ENCODE peak calls at places on chromosomes 16 and 17, in eight cellular contexts. M is small intestine; I is esophagus squamous epithelium; F is kidney; C is esophagus muscularis mucosa; J is body of pancreas; A is CD8-positive, alpha-beta T cell; O is Karpas-422. Z is an unnamed sample.

GRCh38 chr17:71188811-71189492 is 931.9 kb upstream of the SOX9 start:
- DNase-seq in M (no peak), C (no peak), J (no peak), F (no peak), I (no peak), O (no peak), A (no peak), Z (no peak)

GRCh38 chr16:86578056-86578455 is 293 bp upstream of the FOXL1 start:
- DNase-seq in M (no peak), J (no peak), C (no peak), A (no peak), F (no peak), O (no peak), I (no peak), Z (no peak)

GRCh38 chr17:15893333-15894024 is 51.5 kb upstream of the ADORA2B start:
- DNase-seq in O (no peak), C (no peak), F (no peak), I (no peak), A (no peak), J (no peak), M (no peak), Z (peak)

GRCh38 chr17:82640046-82640445 is 8.2 kb downstream of the WDR45B start:
- DNase-seq in C (no peak), M (no peak), F (peak), J (no peak), I (no peak), O (no peak), A (no peak), Z (no peak)

GRCh38 chr17:30996481-30996880 is 25.6 kb downstream of the RNF135 start:
- DNase-seq in F (no peak), A (no peak), I (no peak), M (peak), O (no peak), C (no peak), J (no peak), Z (no peak)

GRCh38 chr17:60167095-60167741 is 17.4 kb downstream of the CA4 start:
- DNase-seq in C (no peak), I (no peak), J (peak), M (peak), F (no peak), O (no peak), A (no peak), Z (no peak)

GRCh38 chr17:57313276-57313835 is 57.0 kb downstream of the MSI2 start:
- DNase-seq in A (no peak), O (no peak), J (no peak), I (no peak), F (no peak), M (no peak), C (no peak), Z (no peak)

GRCh38 chr16:57042157-57043111 is 49.9 kb upstream of the CPNE2 start:
- DNase-seq in C (no peak), F (no peak), J (no peak), M (no peak), I (no peak), A (peak), O (peak), Z (no peak)

GRCh38 chr17:82440377-82440981 is 10.1 kb downstream of the CYBC1 start:
- DNase-seq in I (no peak), J (no peak), M (no peak), F (no peak), C (no peak), A (no peak), O (peak), Z (no peak)

GRCh38 chr17:5194346-5194745 is 2.7 kb upstream of the ZNF594 start:
- DNase-seq in J (no peak), O (no peak), A (no peak), M (no peak), F (no peak), I (no peak), C (no peak), Z (no peak)

GRCh38 chr17:74119960-74120359 is 83.5 kb upstream of the RPL38 start:
- DNase-seq in J (no peak), A (no peak), O (no peak), C (no peak), F (peak), M (no peak), I (no peak), Z (no peak)

GRCh38 chr17:68709995-68710780 is 109.0 kb upstream of the FAM20A start:
- DNase-seq in O (no peak), F (no peak), I (no peak), M (no peak), J (no peak), C (no peak), A (no peak), Z (peak)

GRCh38 chr16:84614914-84615813 is 2.7 kb downstream of the COTL1 start:
- DNase-seq in I (no peak), C (no peak), F (peak), A (no peak), M (peak), O (no peak), J (no peak), Z (no peak)

GRCh38 chr16:4309102-4309832 is 6.6 kb upstream of the GLIS2 start:
- DNase-seq in A (no peak), O (no peak), J (peak), M (no peak), I (no peak), F (no peak), C (no peak), Z (no peak)

GRCh38 chr16:8866118-8866883 is 2.5 kb downstream of the CARHSP1 start:
- DNase-seq in O (no peak), M (peak), A (no peak), J (no peak), F (peak), I (no peak), C (no peak), Z (peak)

GRCh38 chr16:66603537-66604375 is 748 bp upstream of the CMTM3 start:
- DNase-seq in M (peak), O (peak), J (no peak), I (no peak), A (peak), F (peak), C (no peak), Z (peak)

GRCh38 chr17:70059076-70059475 is 15.9 kb upstream of the KCNJ16 start:
- DNase-seq in C (no peak), A (no peak), O (no peak), F (no peak), J (no peak), M (no peak), I (no peak), Z (no peak)

GRCh38 chr16:30805370-30806169 is 18.6 kb upstream of the ZNF629 start:
- DNase-seq in O (no peak), M (peak), C (peak), F (peak), J (peak), I (no peak), A (peak), Z (peak)

GRCh38 chr16:51813609-51814008 is 662.5 kb upstream of the SALL1 start:
- DNase-seq in C (no peak), O (no peak), F (no peak), J (no peak), A (no peak), M (no peak), I (no peak), Z (no peak)

GRCh38 chr16:57960310-57960709 is 10.6 kb downstream of the CNGB1 start:
- DNase-seq in O (no peak), A (no peak), M (no peak), C (no peak), J (no peak), I (no peak), F (no peak), Z (no peak)

GRCh38 chr17:4530799-4531730 is 24.1 kb downstream of the MYBBP1A start:
- DNase-seq in M (no peak), O (peak), F (no peak), C (no peak), A (no peak), I (no peak), J (no peak), Z (peak)

GRCh38 chr16:46857261-46857962 is 26.4 kb upstream of the C16orf87 start:
- DNase-seq in J (peak), F (no peak), C (no peak), A (no peak), O (peak), M (peak), I (no peak), Z (peak)

GRCh38 chr16:79269211-79269863 is 331.2 kb downstream of the MAF start:
- DNase-seq in F (no peak), A (no peak), M (no peak), J (no peak), C (no peak), O (no peak), I (no peak), Z (no peak)

GRCh38 chr16:56047307-56048234 is 143.7 kb upstream of the GNAO1 start:
- DNase-seq in F (no peak), C (peak), J (no peak), I (no peak), A (no peak), O (no peak), M (no peak), Z (peak)

GRCh38 chr16:54446639-54447038 is 160.1 kb upstream of the IRX3 start:
- DNase-seq in J (no peak), M (no peak), C (no peak), F (peak), I (no peak), O (no peak), A (no peak), Z (no peak)

GRCh38 chr17:62064791-62065563 is at the start of gene MED13:
- DNase-seq in M (peak), F (peak), I (no peak), C (peak), J (peak), A (peak), O (peak), Z (peak)

GRCh38 chr17:57519199-57519598 is 225.9 kb downstream of the CCDC182 start:
- DNase-seq in M (no peak), J (no peak), A (no peak), C (no peak), I (no peak), O (no peak), F (peak), Z (peak)

GRCh38 chr17:9308069-9308468 is 267.6 kb downstream of the STX8 start:
- DNase-seq in I (no peak), F (no peak), A (no peak), C (no peak), O (no peak), M (no peak), J (no peak), Z (no peak)

GRCh38 chr16:75909746-75910145 is 183.5 kb upstream of the CPHXL start:
- DNase-seq in M (no peak), J (no peak), O (no peak), C (no peak), A (no peak), I (no peak), F (no peak), Z (no peak)

GRCh38 chr17:63930951-63931575 is 1.1 kb downstream of the CD79B start:
- DNase-seq in A (peak), M (peak), C (no peak), I (no peak), J (no peak), O (peak), F (peak), Z (peak)

GRCh38 chr16:82773018-82773417 is 146.2 kb downstream of the CDH13 start:
- DNase-seq in C (no peak), M (no peak), I (no peak), F (no peak), O (no peak), J (no peak), A (no peak), Z (peak)

GRCh38 chr17:1713878-1714487 is 3.8 kb upstream of the TLCD2 start:
- DNase-seq in M (peak), A (no peak), I (no peak), C (no peak), O (no peak), J (peak), F (no peak), Z (peak)

GRCh38 chr17:4393806-4394205 is 27.3 kb upstream of the UBE2G1 start:
- DNase-seq in F (no peak), C (no peak), A (no peak), O (no peak), J (no peak), I (no peak), M (no peak), Z (no peak)

GRCh38 chr17:12568358-12569251 is 97.1 kb upstream of the MYOCD start:
- DNase-seq in I (no peak), C (no peak), F (no peak), A (no peak), J (no peak), O (no peak), M (no peak), Z (no peak)

GRCh38 chr17:38742431-38743308 is 5.5 kb downstream of the PCGF2 start:
- DNase-seq in A (no peak), J (peak), M (peak), C (no peak), O (no peak), I (no peak), F (no peak), Z (peak)

DNA sequence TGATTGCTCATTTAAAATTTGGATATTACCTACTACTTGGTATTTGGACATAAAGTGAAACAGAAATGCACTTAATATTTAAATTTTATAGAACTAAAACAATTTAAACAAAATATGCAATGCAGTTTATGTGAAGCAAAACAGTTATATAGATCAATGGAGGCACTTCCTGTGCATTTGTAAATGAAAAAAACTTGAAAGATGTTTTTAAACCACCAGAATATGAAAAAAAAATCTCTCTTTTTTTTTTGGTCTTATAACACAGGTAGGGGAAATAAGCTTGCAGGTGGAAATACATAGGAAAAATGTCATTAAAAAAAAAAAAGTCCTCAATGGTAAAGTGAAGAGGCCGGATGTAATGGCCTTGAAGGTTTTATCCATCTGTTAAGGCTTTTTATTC is 180.2 kb upstream of the AXIN2 start:
- DNase-seq in J (no peak), C (no peak), M (no peak), I (no peak), F (no peak), A (no peak), O (no peak), Z (no peak)
- H3K4me3 ChIP-seq in J (no peak), C (no peak), M (no peak), I (no peak), F (no peak), A (no peak), O (no peak), Z (no peak)

GRCh38 chr17:54899721-54900456 is 763 bp upstream of the TOM1L1 start:
- DNase-seq in F (no peak), A (no peak), I (no peak), O (no peak), J (no peak), C (no peak), M (peak), Z (no peak)
- H3K4me3 ChIP-seq in F (no peak), A (no peak), I (peak), O (no peak), J (no peak), C (peak), M (no peak), Z (peak)

DNA sequence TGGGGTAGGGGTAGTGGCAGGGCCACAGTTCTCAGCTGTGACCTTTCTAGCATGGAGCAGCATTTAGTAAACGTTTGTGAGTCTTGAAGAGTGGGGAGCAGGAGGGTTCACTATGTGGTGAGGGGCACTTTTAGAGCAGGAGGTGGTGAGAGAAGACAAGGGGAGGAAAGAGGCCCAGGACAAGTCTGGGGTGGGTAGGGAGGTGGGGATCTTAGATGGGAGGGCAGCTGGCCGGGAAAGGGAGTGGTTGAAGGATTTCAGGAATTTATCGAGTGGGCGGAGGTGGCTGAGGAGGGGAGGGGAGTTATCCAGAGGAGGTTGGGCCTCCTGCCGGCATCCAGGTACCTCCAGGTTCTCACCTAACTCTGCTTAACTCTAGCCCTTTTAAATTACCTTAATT is 1.9 kb downstream of the CLEC16A start:
- DNase-seq in O (no peak), A (no peak), C (no peak), F (no peak), I (no peak), J (no peak), M (no peak), Z (no peak)
- H3K4me3 ChIP-seq in O (no peak), A (no peak), C (no peak), F (peak), I (peak), J (no peak), M (peak), Z (no peak)

GRCh38 chr17:7989781-7990655 is 12.4 kb upstream of the GUCY2D start:
- DNase-seq in O (peak), M (peak), F (peak), J (peak), C (peak), I (peak), A (peak), Z (peak)
- H3K4me3 ChIP-seq in O (peak), M (peak), F (peak), J (no peak), C (peak), I (peak), A (peak), Z (peak)

GRCh38 chr16:89053725-89054029 is 40.0 kb upstream of the ACSF3 start:
- DNase-seq in F (no peak), M (no peak), A (no peak), J (no peak), O (no peak), C (no peak), I (no peak), Z (no peak)

GRCh38 chr16:89051521-89052166 is 42.0 kb upstream of the ACSF3 start:
- DNase-seq in I (no peak), A (no peak), M (no peak), O (no peak), J (no peak), F (peak), C (no peak), Z (no peak)

GRCh38 chr16:89054261-89054661 is 39.4 kb upstream of the ACSF3 start:
- DNase-seq in F (no peak), J (no peak), I (no peak), O (peak), C (no peak), A (no peak), M (no peak), Z (no peak)

GRCh38 chr16:89052191-89052787 is 41.4 kb upstream of the ACSF3 start:
- DNase-seq in M (no peak), I (no peak), A (no peak), C (no peak), F (peak), O (no peak), J (no peak), Z (no peak)

GRCh38 chr16:89052824-89053724 is 40.6 kb upstream of the ACSF3 start:
- DNase-seq in C (no peak), O (no peak), F (peak), A (no peak), J (no peak), I (no peak), M (peak), Z (no peak)
- H3K4me3 ChIP-seq in C (peak), O (no peak), F (no peak), A (no peak), J (no peak), I (peak), M (peak), Z (no peak)

DNA sequence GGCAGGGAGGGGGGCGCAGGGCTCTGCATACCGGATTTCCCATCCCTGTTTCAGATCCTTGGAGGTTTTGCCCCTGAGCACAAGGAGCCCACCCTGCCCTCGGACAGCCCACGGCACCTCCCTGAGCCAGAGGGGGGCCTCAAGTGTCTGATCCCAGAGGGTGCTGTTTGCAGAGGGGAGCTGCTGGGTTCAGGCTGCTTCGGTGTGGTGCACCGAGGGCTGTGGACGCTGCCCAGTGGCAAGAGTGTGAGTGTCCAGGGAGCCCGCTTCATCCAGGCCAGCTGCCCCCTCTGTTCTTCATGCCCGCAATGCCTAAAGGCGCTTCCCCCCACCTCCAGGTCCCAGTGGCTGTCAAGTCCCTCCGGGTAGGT is 2.5 kb downstream of the TNK1 start:
- DNase-seq in O (no peak), M (no peak), C (no peak), F (no peak), A (no peak), J (no peak), I (no peak), Z (no peak)
- H3K4me3 ChIP-seq in O (peak), M (peak), C (peak), F (peak), A (peak), J (no peak), I (peak), Z (no peak)

GRCh38 chr17:76713765-76714164 is 3.0 kb upstream of the MXRA7 start:
- DNase-seq in F (no peak), O (no peak), J (no peak), C (no peak), M (no peak), I (no peak), A (no peak), Z (no peak)

GRCh38 chr17:76707985-76708807 is 2.6 kb downstream of the MXRA7 start:
- DNase-seq in O (no peak), C (no peak), M (no peak), F (peak), I (no peak), J (no peak), A (no peak), Z (peak)

GRCh38 chr17:76706817-76707216 is 3.9 kb downstream of the MXRA7 start:
- DNase-seq in F (no peak), O (no peak), I (no peak), M (no peak), C (no peak), J (no peak), A (no peak), Z (no peak)

GRCh38 chr17:76710863-76711611 is at the start of gene MXRA7:
- DNase-seq in F (peak), I (no peak), A (peak), C (no peak), M (no peak), O (peak), J (peak), Z (peak)

GRCh38 chr17:76709077-76709950 is 1.5 kb downstream of the MXRA7 start:
- DNase-seq in C (peak), M (no peak), A (no peak), O (no peak), J (peak), F (peak), I (no peak), Z (peak)
- H3K4me3 ChIP-seq in C (peak), M (peak), A (no peak), O (no peak), J (no peak), F (peak), I (peak), Z (peak)

GRCh38 chr16:67872131-67872630 is 671 bp upstream of the EDC4 start:
- DNase-seq in M (no peak), F (no peak), O (peak), J (no peak), C (no peak), I (no peak), A (no peak), Z (no peak)
- H3K4me3 ChIP-seq in M (no peak), F (peak), O (peak), J (no peak), C (peak), I (peak), A (peak), Z (no peak)

GRCh38 chr17:17759164-17759563 is 77.6 kb downstream of the SREBF1 start:
- DNase-seq in C (no peak), F (no peak), M (no peak), A (no peak), I (no peak), J (no peak), O (no peak), Z (no peak)
- H3K4me3 ChIP-seq in C (no peak), F (no peak), M (no peak), A (no peak), I (no peak), J (no peak), O (no peak), Z (no peak)